ENCODE peak calls at places on chromosomes 4 and X, in six cellular contexts. O, V, B, H, F and L are unnamed samples.
A peak's percentile ranks its signal among the peaks of the same experiment; 100 is the strongest.

GRCh38 chr4:6011686-6012085 is 6.5 kb downstream of the C4orf50 start:
- DNase-seq in O (no peak), V (no peak), B (no peak), H (no peak), F (peak; percentile 27), L (no peak)

GRCh38 chr4:173370130-173370476 is 651 bp upstream of the SAP30 start:
- DNase-seq in O (peak; percentile 81), V (peak; percentile 71), B (peak; percentile 47), H (no peak), F (no peak), L (no peak)

GRCh38 chr4:100977746-100978397 is 369.5 kb downstream of the PPP3CA start:
- DNase-seq in O (no peak), V (peak; percentile 12), B (no peak), H (no peak), F (no peak), L (peak; percentile 62)

GRCh38 chrX:100663651-100664050 is 19.7 kb downstream of the SRPX2 start:
- DNase-seq in O (no peak), V (no peak), B (no peak), H (no peak), F (no peak), L (no peak)

GRCh38 chr4:139210486-139210885 is 33.5 kb upstream of the ELF2 start:
- DNase-seq in O (no peak), V (no peak), B (no peak), H (no peak), F (no peak), L (no peak)

GRCh38 chr4:57550143-57550542 is 440.0 kb upstream of the IGFBP7 start:
- DNase-seq in O (no peak), V (no peak), B (no peak), H (no peak), F (no peak), L (no peak)

GRCh38 chrX:57905141-57905540 is 5.1 kb downstream of the ZXDA start:
- DNase-seq in O (no peak), V (no peak), B (no peak), H (no peak), F (no peak), L (no peak)

GRCh38 chr4:19700951-19701350 is 550.8 kb upstream of the SLIT2 start:
- DNase-seq in O (no peak), V (no peak), B (no peak), H (no peak), F (peak; percentile 65), L (no peak)

GRCh38 chr4:39699676-39700409 is 1.9 kb downstream of the UBE2K start:
- DNase-seq in O (no peak), V (peak; percentile 63), B (no peak), H (peak; percentile 49), F (no peak), L (peak; percentile 39)

GRCh38 chr4:155846929-155847328 is 19.1 kb downstream of the ASIC5 start:
- DNase-seq in O (no peak), V (no peak), B (no peak), H (no peak), F (no peak), L (no peak)

GRCh38 chr4:15006416-15007024 is 4.2 kb downstream of the CPEB2 start:
- DNase-seq in O (no peak), V (peak; percentile 42), B (no peak), H (peak; percentile 57), F (peak; percentile 20), L (peak; percentile 20)

GRCh38 chrX:113260474-113260873 is 419.8 kb upstream of the AMOT start:
- DNase-seq in O (no peak), V (peak; percentile 27), B (no peak), H (peak; percentile 2), F (no peak), L (peak; percentile 3)

GRCh38 chr4:179625391-179625790 is 2183.2 kb upstream of the AGA start:
- DNase-seq in O (no peak), V (no peak), B (no peak), H (no peak), F (peak; percentile 52), L (no peak)

GRCh38 chr4:93414041-93414440 is 414.5 kb upstream of the ATOH1 start:
- DNase-seq in O (no peak), V (no peak), B (no peak), H (no peak), F (no peak), L (no peak)

GRCh38 chr4:2862528-2862927 is 18.9 kb downstream of the ADD1 start:
- DNase-seq in O (no peak), V (no peak), B (no peak), H (no peak), F (peak; percentile 96), L (no peak)